ENCODE peak calls at places on chromosomes 5 and 9, in eight cellular contexts. G is GM23248, D is ACHN, E is EH, U is Peyer's patch, X is progenitor cell of endocrine pancreas, K is fibroblast of mammary gland, N is NCI-H82. J is an unnamed sample.

GRCh38 chr9:17052626-17053025 is 82.2 kb upstream of the CNTLN start:
- DNase-seq in U (no peak), K (no peak), D (no peak), N (no peak), G (no peak), X (no peak), E (peak; percentile 6), J (no peak)

GRCh38 chr9:95626885-95627558 is 110.3 kb upstream of the PTCH1 start:
- DNase-seq in X (no peak), G (peak; percentile 20), N (no peak), D (no peak), E (no peak), K (no peak), U (no peak), J (no peak)

GRCh38 chr5:180809403-180810209 is 7.0 kb upstream of the MGAT1 start:
- DNase-seq in D (peak; percentile 87), G (peak; percentile 95), N (peak; percentile 93), E (peak; percentile 94), U (peak; percentile 93), K (peak; percentile 89), X (peak; percentile 80), J (peak; percentile 93)

GRCh38 chr9:136848393-136849037 is 694 bp upstream of the PHPT1 start:
- DNase-seq in G (peak; percentile 70), E (no peak), D (peak; percentile 51), U (peak; percentile 27), X (no peak), N (peak; percentile 87), K (peak; percentile 19), J (no peak)

GRCh38 chr5:130520211-130520610 is 615.9 kb downstream of the CHSY3 start:
- DNase-seq in X (no peak), U (no peak), D (peak; percentile 25), N (no peak), E (peak; percentile 10), K (peak; percentile 22), G (no peak), J (no peak)

GRCh38 chr5:139745800-139746690 is 49.6 kb upstream of the PSD2 start:
- DNase-seq in X (peak; percentile 51), E (peak; percentile 86), G (peak; percentile 89), N (peak; percentile 97), K (peak; percentile 77), D (peak; percentile 92), U (peak; percentile 75), J (peak; percentile 66)

GRCh38 chr5:127660048-127660733 is 11.3 kb downstream of the CTXN3 start:
- DNase-seq in N (no peak), X (no peak), D (no peak), U (no peak), G (no peak), E (no peak), K (no peak), J (no peak)

GRCh38 chr9:69120380-69121154 is 53.5 kb upstream of the TJP2 start:
- DNase-seq in E (no peak), N (no peak), G (no peak), D (peak; percentile 73), K (no peak), U (no peak), X (peak; percentile 82), J (no peak)

GRCh38 chr9:97629136-97629535 is 4.0 kb downstream of the TSTD2 start:
- DNase-seq in X (no peak), N (no peak), E (no peak), K (no peak), U (no peak), D (no peak), G (no peak), J (no peak)

GRCh38 chr5:368162-369084 is 46.9 kb downstream of the AHRR start:
- DNase-seq in E (peak; percentile 95), N (no peak), X (peak; percentile 1), D (no peak), U (peak; percentile 16), K (peak; percentile 72), G (no peak), J (peak; percentile 90)

GRCh38 chr5:103907001-103907400 is 344.4 kb upstream of the NUDT12 start:
- DNase-seq in U (no peak), E (no peak), G (no peak), X (no peak), D (no peak), N (no peak), K (no peak), J (no peak)

GRCh38 chr5:135944967-135945560 is 9.7 kb downstream of the LECT2 start:
- DNase-seq in K (peak; percentile 90), N (peak; percentile 80), X (peak; percentile 21), G (peak; percentile 88), E (peak; percentile 80), U (no peak), D (peak; percentile 77), J (peak; percentile 89)

GRCh38 chr5:14160116-14160515 is 17.0 kb downstream of the TRIO start:
- DNase-seq in N (no peak), K (no peak), U (no peak), G (no peak), D (no peak), X (no peak), E (no peak), J (no peak)

GRCh38 chr9:79165006-79165405 is 406.8 kb upstream of the TLE4 start:
- DNase-seq in K (peak; percentile 56), U (no peak), E (peak; percentile 54), N (no peak), D (no peak), G (peak; percentile 73), X (no peak), J (peak; percentile 34)

GRCh38 chr5:124599048-124599973 is 147.1 kb downstream of the ZNF608 start:
- DNase-seq in D (peak; percentile 23), X (no peak), E (peak; percentile 46), U (peak; percentile 49), G (peak; percentile 51), K (peak; percentile 5), N (peak; percentile 53), J (peak; percentile 72)

GRCh38 chr5:133365326-133365725 is 247.0 kb downstream of the FSTL4 start:
- DNase-seq in D (no peak), U (no peak), N (peak; percentile 51), G (no peak), E (no peak), X (peak; percentile 33), K (no peak), J (no peak)

GRCh38 chr9:4987996-4988421 is 2.9 kb downstream of the JAK2 start:
- DNase-seq in K (peak; percentile 77), D (peak; percentile 73), X (peak; percentile 31), G (peak; percentile 68), U (peak; percentile 53), E (peak; percentile 70), N (peak; percentile 90), J (peak; percentile 60)

GRCh38 chr9:116959775-116960174 is 272.7 kb downstream of the TRIM32 start:
- DNase-seq in N (peak; percentile 67), G (peak; percentile 13), K (no peak), U (no peak), X (peak; percentile 13), E (peak; percentile 53), D (no peak), J (peak; percentile 7)